ENCODE peak calls at places on chromosomes 5 and 9, in seven cellular contexts. C, X, D, L, S, F and W are unnamed samples.

GRCh38 chr9:134291452-134291881 is 34.8 kb upstream of the RXRA start:
- DNase-seq in C (no peak), X (no peak), D (no peak), L (peak), S (no peak), F (no peak), W (no peak)

GRCh38 chr5:103391659-103392058 is 133.1 kb downstream of the MACIR start:
- DNase-seq in C (no peak), X (no peak), D (no peak), L (no peak), S (no peak), F (no peak), W (no peak)

GRCh38 chr5:77560677-77561263 is 68.7 kb upstream of the WDR41 start:
- DNase-seq in C (peak), X (no peak), D (peak), L (no peak), S (peak), F (peak), W (no peak)

GRCh38 chr5:40687316-40687715 is 7.6 kb downstream of the PTGER4 start:
- DNase-seq in C (peak), X (no peak), D (no peak), L (no peak), S (no peak), F (no peak), W (no peak)

GRCh38 chr5:99033014-99033931 is 104.5 kb upstream of the CHD1 start:
- DNase-seq in C (peak), X (no peak), D (no peak), L (no peak), S (peak), F (no peak), W (no peak)

GRCh38 chr9:97555164-97555563 is 53.7 kb downstream of the TMOD1 start:
- DNase-seq in C (peak), X (no peak), D (no peak), L (peak), S (peak), F (no peak), W (no peak)

GRCh38 chr5:72633649-72634048 is 126.4 kb upstream of the ZNF366 start:
- DNase-seq in C (peak), X (no peak), D (peak), L (no peak), S (peak), F (peak), W (no peak)

GRCh38 chr5:169151051-169151805 is 149.7 kb downstream of the SLIT3 start:
- DNase-seq in C (no peak), X (no peak), D (no peak), L (no peak), S (no peak), F (no peak), W (no peak)

GRCh38 chr5:2757563-2758311 is 6.3 kb upstream of the IRX2 start:
- DNase-seq in C (peak), X (no peak), D (no peak), L (no peak), S (peak), F (no peak), W (no peak)

GRCh38 chr9:111016046-111017026 is 21.9 kb downstream of the LPAR1 start:
- DNase-seq in C (peak), X (no peak), D (peak), L (no peak), S (peak), F (no peak), W (no peak)

GRCh38 chr9:119963798-119964372 is 594.6 kb upstream of the BRINP1 start:
- DNase-seq in C (peak), X (peak), D (peak), L (no peak), S (peak), F (peak), W (no peak)

GRCh38 chr9:3675964-3676363 is 150.2 kb upstream of the RFX3 start:
- DNase-seq in C (peak), X (no peak), D (no peak), L (no peak), S (no peak), F (no peak), W (no peak)

GRCh38 chr5:105947461-105947860 is 1723.3 kb downstream of the EFNA5 start:
- DNase-seq in C (peak), X (no peak), D (no peak), L (no peak), S (no peak), F (no peak), W (no peak)

GRCh38 chr9:107029146-107029545 is 166.2 kb downstream of the ZNF462 start:
- DNase-seq in C (no peak), X (no peak), D (no peak), L (no peak), S (no peak), F (no peak), W (no peak)

GRCh38 chr5:30194595-30194994 is 998.9 kb upstream of the CDH6 start:
- DNase-seq in C (no peak), X (no peak), D (no peak), L (no peak), S (no peak), F (no peak), W (no peak)

GRCh38 chr5:95572016-95572415 is 17.1 kb downstream of the ARSK start:
- DNase-seq in C (no peak), X (no peak), D (no peak), L (no peak), S (no peak), F (no peak), W (no peak)

GRCh38 chr5:79837707-79838620 is 148.3 kb downstream of the CMYA5 start:
- DNase-seq in C (no peak), X (no peak), D (no peak), L (peak), S (no peak), F (no peak), W (no peak)

GRCh38 chr5:62167651-62168050 is 138.4 kb upstream of the KIF2A start:
- DNase-seq in C (no peak), X (no peak), D (no peak), L (no peak), S (no peak), F (no peak), W (no peak)

GRCh38 chr5:100827481-100827889 is 75.6 kb downstream of the ST8SIA4 start:
- DNase-seq in C (peak), X (no peak), D (no peak), L (no peak), S (no peak), F (no peak), W (no peak)

GRCh38 chr9:114889802-114890224 is 40.6 kb downstream of the TNFSF8 start:
- DNase-seq in C (no peak), X (no peak), D (no peak), L (no peak), S (no peak), F (no peak), W (no peak)

GRCh38 chr9:110578896-110579752 is at the start of gene SVEP1:
- DNase-seq in C (peak), X (peak), D (peak), L (peak), S (peak), F (no peak), W (peak)

GRCh38 chr5:156147251-156147947 is 179.6 kb upstream of the SGCD start:
- DNase-seq in C (peak), X (no peak), D (no peak), L (no peak), S (peak), F (no peak), W (no peak)

GRCh38 chr9:16069671-16070586 is 517.1 kb downstream of the CCDC171 start:
- DNase-seq in C (peak), X (no peak), D (peak), L (no peak), S (peak), F (peak), W (no peak)

GRCh38 chr9:81083821-81084512 is 605.4 kb downstream of the TLE1 start:
- DNase-seq in C (peak), X (no peak), D (no peak), L (no peak), S (peak), F (peak), W (no peak)

GRCh38 chr5:45335346-45335745 is 360.8 kb downstream of the HCN1 start:
- DNase-seq in C (no peak), X (no peak), D (peak), L (no peak), S (no peak), F (no peak), W (no peak)

GRCh38 chr5:10679336-10679988 is 81.6 kb downstream of the DAP start:
- DNase-seq in C (no peak), X (no peak), D (no peak), L (no peak), S (no peak), F (no peak), W (no peak)

GRCh38 chr5:1517838-1518237 is 5.9 kb downstream of the LPCAT1 start:
- DNase-seq in C (no peak), X (no peak), D (no peak), L (peak), S (no peak), F (no peak), W (no peak)

GRCh38 chr9:117425562-117425961 is 10.7 kb upstream of the ASTN2 start:
- DNase-seq in C (no peak), X (no peak), D (no peak), L (no peak), S (no peak), F (no peak), W (no peak)

GRCh38 chr9:80665479-80665878 is 1023.9 kb downstream of the TLE1 start:
- DNase-seq in C (no peak), X (no peak), D (no peak), L (no peak), S (no peak), F (no peak), W (no peak)

GRCh38 chr5:159448841-159449407 is 118.6 kb upstream of the IL12B start:
- DNase-seq in C (no peak), X (no peak), D (no peak), L (no peak), S (no peak), F (no peak), W (no peak)

GRCh38 chr5:82793808-82794419 is 283.3 kb downstream of the TMEM167A start:
- DNase-seq in C (peak), X (no peak), D (no peak), L (no peak), S (peak), F (no peak), W (peak)

GRCh38 chr9:96218821-96219614 is 83.0 kb downstream of the HSD17B3 start:
- DNase-seq in C (no peak), X (no peak), D (no peak), L (peak), S (no peak), F (no peak), W (no peak)

GRCh38 chr5:1086137-1086536 is 25.7 kb downstream of the SLC12A7 start:
- DNase-seq in C (no peak), X (no peak), D (no peak), L (no peak), S (no peak), F (no peak), W (no peak)

GRCh38 chr5:143065185-143065584 is 295.0 kb downstream of the ARHGAP26 start:
- DNase-seq in C (peak), X (no peak), D (no peak), L (no peak), S (peak), F (no peak), W (no peak)

GRCh38 chr5:140113180-140113698 is 670 bp upstream of the PURA start:
- DNase-seq in C (peak), X (no peak), D (no peak), L (peak), S (no peak), F (no peak), W (peak)

GRCh38 chr9:98099898-98100297 is 19.1 kb downstream of the TRIM14 start:
- DNase-seq in C (no peak), X (no peak), D (no peak), L (no peak), S (no peak), F (no peak), W (no peak)

GRCh38 chr5:1908931-1909330 is 26.2 kb upstream of the IRX4 start:
- DNase-seq in C (no peak), X (peak), D (no peak), L (no peak), S (no peak), F (no peak), W (no peak)

GRCh38 chr9:135803441-135803840 is 101.5 kb downstream of the KCNT1 start:
- DNase-seq in C (no peak), X (no peak), D (no peak), L (no peak), S (no peak), F (no peak), W (no peak)

GRCh38 chr9:135801070-135801469 is 99.1 kb downstream of the KCNT1 start:
- DNase-seq in C (no peak), X (no peak), D (no peak), L (no peak), S (no peak), F (no peak), W (no peak)

GRCh38 chr9:135805422-135806022 is 101.8 kb downstream of the CAMSAP1 start:
- DNase-seq in C (no peak), X (no peak), D (no peak), L (peak), S (no peak), F (no peak), W (no peak)

GRCh38 chr9:135802876-135803419 is 101.0 kb downstream of the KCNT1 start:
- DNase-seq in C (no peak), X (no peak), D (no peak), L (no peak), S (no peak), F (no peak), W (no peak)

GRCh38 chr9:135804588-135805421 is 102.5 kb downstream of the CAMSAP1 start:
- DNase-seq in C (peak), X (no peak), D (no peak), L (no peak), S (no peak), F (no peak), W (no peak)
- TF ChIP-seq CTCF in C (no peak), X (no peak), D (no peak), L (no peak), S (no peak), F (no peak), W (no peak)

DNA sequence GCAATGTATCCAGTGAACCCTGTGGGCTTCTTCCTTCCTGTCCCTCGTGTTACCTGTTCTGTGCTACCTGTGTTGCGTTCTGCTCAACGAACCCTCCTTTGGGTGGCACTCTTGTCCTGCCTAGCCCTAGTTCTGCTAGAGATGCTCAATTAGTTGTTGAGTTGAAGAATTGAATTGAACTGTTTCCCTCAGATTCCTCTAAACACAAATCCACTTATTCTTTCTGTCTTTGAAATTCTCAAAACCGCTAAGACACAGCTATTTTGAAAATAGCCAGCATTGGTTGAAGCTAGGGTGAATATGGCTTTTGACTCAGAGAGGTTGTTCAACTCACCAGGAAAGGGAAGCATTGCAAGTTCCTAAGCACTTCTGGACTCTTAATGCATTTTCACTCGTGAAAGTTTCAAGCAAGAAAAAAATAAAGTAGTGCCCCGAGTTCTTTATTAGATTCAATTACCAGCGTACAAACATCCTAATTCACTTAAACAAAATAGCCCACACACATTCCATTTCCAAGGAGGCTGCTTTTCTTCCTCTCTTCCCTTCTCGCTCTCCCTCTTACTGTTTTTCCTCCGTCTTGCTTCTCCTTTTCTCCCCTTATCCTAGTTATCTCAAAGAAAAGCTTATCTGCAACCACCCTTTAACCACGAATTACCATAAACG is 648 bp upstream of the ITGA1 start:
- DNase-seq in C (peak), X (no peak), D (no peak), L (no peak), S (peak), F (no peak), W (no peak)
- TF ChIP-seq CTCF in C (peak), X (no peak), D (peak), L (no peak), S (peak), F (peak), W (no peak)

DNA sequence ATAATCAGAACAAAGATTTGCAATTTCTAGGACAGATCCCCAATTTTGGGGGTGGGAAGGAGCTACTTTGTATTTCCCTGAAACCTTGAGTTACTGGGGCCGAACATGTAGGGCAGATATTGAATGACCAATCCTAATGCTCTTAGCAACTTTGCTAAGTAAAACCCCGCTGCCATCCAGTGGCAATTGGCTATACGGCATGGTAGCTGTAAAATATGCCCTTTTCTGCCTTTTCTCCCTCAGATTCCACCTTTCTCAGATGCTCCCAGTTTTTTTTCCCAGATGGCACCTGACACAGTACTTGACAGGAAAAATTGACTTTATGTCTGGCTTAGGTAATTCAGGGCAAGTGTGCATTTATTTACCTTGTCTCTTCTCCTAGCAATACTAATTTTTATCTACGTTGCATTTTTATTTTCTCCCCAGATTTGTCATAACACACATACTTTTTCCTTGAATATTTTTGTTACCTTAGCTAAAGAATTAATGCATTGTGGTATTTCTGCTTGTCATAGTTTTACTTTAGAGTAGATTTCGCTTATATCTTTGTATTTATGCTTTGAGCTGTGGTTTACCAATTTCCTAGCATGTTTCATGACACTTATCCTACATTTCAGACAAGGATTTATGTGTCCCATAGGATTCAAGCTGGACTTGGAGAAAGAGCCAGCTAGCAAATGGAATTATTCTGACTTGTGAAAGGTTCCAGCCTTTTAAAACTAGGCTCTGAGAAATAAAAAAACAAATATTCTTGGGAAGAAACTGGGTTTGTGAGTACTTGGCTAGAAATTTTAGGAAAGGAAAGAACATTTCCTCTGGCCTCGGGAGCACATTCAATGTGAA is 37.3 kb downstream of the PIK3R1 start:
- DNase-seq in C (peak), X (no peak), D (peak), L (peak), S (peak), F (peak), W (peak)
- TF ChIP-seq CTCF in C (peak), X (peak), D (peak), L (peak), S (peak), F (peak), W (peak)

GRCh38 chr9:135827301-135827700 is 80.0 kb downstream of the CAMSAP1 start:
- DNase-seq in C (no peak), X (no peak), D (no peak), L (no peak), S (no peak), F (no peak), W (no peak)
- TF ChIP-seq CTCF in C (no peak), X (no peak), D (no peak), L (no peak), S (no peak), F (no peak), W (no peak)

DNA sequence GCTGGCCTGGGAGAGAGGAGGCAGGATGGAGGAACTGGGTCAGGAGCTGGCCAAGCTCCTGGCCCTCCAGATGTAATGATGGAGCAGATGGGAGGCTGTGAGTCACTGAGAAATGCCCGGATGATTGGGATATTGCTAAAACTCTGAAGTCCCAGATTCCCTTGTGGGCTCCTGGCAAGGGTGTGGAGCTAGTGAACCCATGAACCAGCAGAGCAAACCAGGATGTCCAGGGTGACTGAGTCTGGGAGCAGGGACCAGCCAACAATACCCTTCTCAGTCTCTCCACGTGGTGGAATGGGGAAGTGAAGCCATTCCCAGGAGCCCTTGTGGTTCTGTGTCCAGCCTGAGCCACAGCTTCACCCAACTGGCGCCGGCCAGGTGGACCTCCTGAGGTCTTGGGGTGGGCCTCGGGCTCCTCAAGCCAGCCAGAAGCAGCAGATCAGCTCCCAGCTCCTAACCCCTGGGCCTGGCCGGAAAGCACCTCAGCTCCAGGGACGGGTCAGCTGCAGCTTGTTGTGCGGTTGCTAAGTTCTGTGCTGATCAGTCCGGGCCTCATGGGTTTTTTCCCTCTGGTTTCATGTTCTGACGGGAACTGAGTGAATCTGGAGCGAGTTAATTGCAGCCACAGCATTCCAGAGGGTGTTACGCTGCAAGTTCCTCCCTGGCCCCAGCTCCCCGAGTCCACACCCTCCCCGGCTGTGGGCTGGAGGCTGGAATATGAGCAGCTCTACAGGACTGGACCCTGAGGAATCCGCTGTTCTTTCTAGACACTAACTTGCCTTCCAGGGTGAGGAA is 37.6 kb downstream of the DUSP1 start:
- DNase-seq in C (peak), X (no peak), D (no peak), L (peak), S (peak), F (peak), W (no peak)
- TF ChIP-seq CTCF in C (no peak), X (no peak), D (no peak), L (no peak), S (no peak), F (no peak), W (no peak)

GRCh38 chr5:152532714-152533113 is 127.6 kb upstream of the NMUR2 start:
- DNase-seq in C (peak), X (no peak), D (peak), L (no peak), S (peak), F (peak), W (no peak)
- TF ChIP-seq CTCF in C (peak), X (peak), D (peak), L (no peak), S (peak), F (peak), W (peak)

DNA sequence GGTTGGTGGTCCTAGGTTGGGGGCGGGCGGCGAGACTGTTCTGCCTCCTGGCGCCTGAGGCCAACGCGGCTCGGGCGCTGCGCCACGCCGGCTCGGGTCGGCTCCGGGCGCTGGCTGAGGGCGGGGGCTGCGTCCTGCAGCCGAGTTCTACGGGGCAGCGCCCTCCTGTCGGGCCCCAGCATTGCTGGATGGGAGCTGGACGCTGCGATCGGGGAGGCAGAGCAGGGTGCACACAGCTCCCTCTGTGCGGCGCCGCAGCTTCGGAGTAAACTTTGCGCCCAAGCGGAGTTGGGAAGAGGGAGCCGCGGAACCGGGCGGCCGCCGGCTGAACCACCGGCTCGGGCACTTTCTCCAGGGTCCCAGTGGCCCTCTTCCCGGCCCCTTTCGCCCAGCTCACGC is 530 bp downstream of the PRDM6 start:
- DNase-seq in C (peak), X (no peak), D (peak), L (peak), S (peak), F (no peak), W (peak)
- TF ChIP-seq CTCF in C (no peak), X (no peak), D (no peak), L (no peak), S (no peak), F (no peak), W (no peak)

GRCh38 chr5:91168859-91169258 is 214.3 kb downstream of the ARRDC3 start:
- DNase-seq in C (no peak), X (no peak), D (no peak), L (no peak), S (no peak), F (no peak), W (no peak)
- TF ChIP-seq CTCF in C (no peak), X (no peak), D (no peak), L (no peak), S (no peak), F (no peak), W (no peak)